ENCODE peak calls at places on chromosomes 2 and 18, in ten cellular contexts. One of them, this sample, is unnamed.

GRCh38 chr2:193349642-193350041 is 1154.9 kb upstream of the TMEFF2 start:
- DNase-seq in prostate gland: no peak
- DNase-seq in heart left ventricle: no peak
- DNase-seq in IMR-90: no peak
- DNase-seq in uterus: no peak
- DNase-seq in HepG2: no peak
- DNase-seq in testis: no peak
- DNase-seq in body of pancreas: no peak
- DNase-seq in adrenal gland: no peak
- DNase-seq in gastrocnemius medialis: no peak
- DNase-seq in this sample: no peak

GRCh38 chr2:146077156-146077555 is 1557.2 kb upstream of the ZEB2 start:
- DNase-seq in prostate gland: no peak
- DNase-seq in heart left ventricle: no peak
- DNase-seq in IMR-90: peak
- DNase-seq in uterus: no peak
- DNase-seq in HepG2: no peak
- DNase-seq in testis: no peak
- DNase-seq in body of pancreas: no peak
- DNase-seq in adrenal gland: no peak
- DNase-seq in gastrocnemius medialis: no peak
- DNase-seq in this sample: no peak

GRCh38 chr2:114201781-114202180 is 240.7 kb upstream of the DPP10 start:
- DNase-seq in prostate gland: no peak
- DNase-seq in heart left ventricle: no peak
- DNase-seq in IMR-90: no peak
- DNase-seq in uterus: no peak
- DNase-seq in HepG2: peak
- DNase-seq in testis: no peak
- DNase-seq in body of pancreas: no peak
- DNase-seq in adrenal gland: peak
- DNase-seq in gastrocnemius medialis: no peak
- DNase-seq in this sample: peak

GRCh38 chr18:22930089-22930713 is 2.9 kb upstream of the RBBP8 start:
- DNase-seq in prostate gland: peak
- DNase-seq in heart left ventricle: peak
- DNase-seq in IMR-90: peak
- DNase-seq in uterus: peak
- DNase-seq in HepG2: peak
- DNase-seq in testis: peak
- DNase-seq in body of pancreas: peak
- DNase-seq in adrenal gland: peak
- DNase-seq in gastrocnemius medialis: peak
- DNase-seq in this sample: peak

GRCh38 chr18:76995896-76996295 is 136.7 kb downstream of the MBP start:
- DNase-seq in prostate gland: no peak
- DNase-seq in heart left ventricle: no peak
- DNase-seq in IMR-90: no peak
- DNase-seq in uterus: no peak
- DNase-seq in HepG2: no peak
- DNase-seq in testis: no peak
- DNase-seq in body of pancreas: no peak
- DNase-seq in adrenal gland: no peak
- DNase-seq in gastrocnemius medialis: no peak
- DNase-seq in this sample: no peak

GRCh38 chr2:36620321-36620720 is 22.4 kb upstream of the FEZ2 start:
- DNase-seq in prostate gland: no peak
- DNase-seq in heart left ventricle: no peak
- DNase-seq in IMR-90: no peak
- DNase-seq in uterus: no peak
- DNase-seq in HepG2: no peak
- DNase-seq in testis: no peak
- DNase-seq in body of pancreas: no peak
- DNase-seq in adrenal gland: no peak
- DNase-seq in gastrocnemius medialis: no peak
- DNase-seq in this sample: no peak

GRCh38 chr18:75654928-75655745 is 227.6 kb upstream of the SMIM21 start:
- DNase-seq in prostate gland: no peak
- DNase-seq in heart left ventricle: no peak
- DNase-seq in IMR-90: no peak
- DNase-seq in uterus: peak
- DNase-seq in HepG2: no peak
- DNase-seq in testis: peak
- DNase-seq in body of pancreas: no peak
- DNase-seq in adrenal gland: no peak
- DNase-seq in gastrocnemius medialis: no peak
- DNase-seq in this sample: no peak

GRCh38 chr2:236167297-236168109 is 683 bp downstream of the GBX2 start:
- DNase-seq in prostate gland: no peak
- DNase-seq in heart left ventricle: peak
- DNase-seq in IMR-90: peak
- DNase-seq in uterus: no peak
- DNase-seq in HepG2: no peak
- DNase-seq in testis: no peak
- DNase-seq in body of pancreas: no peak
- DNase-seq in adrenal gland: no peak
- DNase-seq in gastrocnemius medialis: no peak
- DNase-seq in this sample: peak

GRCh38 chr18:61308795-61309393 is 24.3 kb upstream of the CDH20 start:
- DNase-seq in prostate gland: no peak
- DNase-seq in heart left ventricle: no peak
- DNase-seq in IMR-90: peak
- DNase-seq in uterus: no peak
- DNase-seq in HepG2: no peak
- DNase-seq in testis: no peak
- DNase-seq in body of pancreas: no peak
- DNase-seq in adrenal gland: no peak
- DNase-seq in gastrocnemius medialis: no peak
- DNase-seq in this sample: peak

GRCh38 chr2:164620873-164621760 is at the start of gene GRB14:
- DNase-seq in prostate gland: peak
- DNase-seq in heart left ventricle: peak
- DNase-seq in IMR-90: no peak
- DNase-seq in uterus: no peak
- DNase-seq in HepG2: peak
- DNase-seq in testis: peak
- DNase-seq in body of pancreas: peak
- DNase-seq in adrenal gland: peak
- DNase-seq in gastrocnemius medialis: peak
- DNase-seq in this sample: no peak

GRCh38 chr2:6822394-6822793 is 43.3 kb downstream of the CMPK2 start:
- DNase-seq in prostate gland: no peak
- DNase-seq in heart left ventricle: no peak
- DNase-seq in IMR-90: no peak
- DNase-seq in uterus: no peak
- DNase-seq in HepG2: no peak
- DNase-seq in testis: no peak
- DNase-seq in body of pancreas: no peak
- DNase-seq in adrenal gland: no peak
- DNase-seq in gastrocnemius medialis: no peak
- DNase-seq in this sample: no peak

GRCh38 chr2:11855120-11855760 is 108.8 kb downstream of the LPIN1 start:
- DNase-seq in prostate gland: no peak
- DNase-seq in heart left ventricle: no peak
- DNase-seq in IMR-90: no peak
- DNase-seq in uterus: no peak
- DNase-seq in HepG2: no peak
- DNase-seq in testis: no peak
- DNase-seq in body of pancreas: no peak
- DNase-seq in adrenal gland: no peak
- DNase-seq in gastrocnemius medialis: no peak
- DNase-seq in this sample: no peak

GRCh38 chr2:143955416-143956075 is 564.4 kb downstream of the ZEB2 start:
- DNase-seq in prostate gland: no peak
- DNase-seq in heart left ventricle: no peak
- DNase-seq in IMR-90: peak
- DNase-seq in uterus: no peak
- DNase-seq in HepG2: no peak
- DNase-seq in testis: no peak
- DNase-seq in body of pancreas: no peak
- DNase-seq in adrenal gland: no peak
- DNase-seq in gastrocnemius medialis: no peak
- DNase-seq in this sample: no peak

GRCh38 chr2:15795426-15795825 is 144.9 kb upstream of the MYCN start:
- DNase-seq in prostate gland: no peak
- DNase-seq in heart left ventricle: no peak
- DNase-seq in IMR-90: no peak
- DNase-seq in uterus: no peak
- DNase-seq in HepG2: no peak
- DNase-seq in testis: no peak
- DNase-seq in body of pancreas: no peak
- DNase-seq in adrenal gland: no peak
- DNase-seq in gastrocnemius medialis: peak
- DNase-seq in this sample: no peak

GRCh38 chr2:15792331-15792730 is 148.0 kb upstream of the MYCN start:
- DNase-seq in prostate gland: no peak
- DNase-seq in heart left ventricle: no peak
- DNase-seq in IMR-90: no peak
- DNase-seq in uterus: no peak
- DNase-seq in HepG2: no peak
- DNase-seq in testis: no peak
- DNase-seq in body of pancreas: no peak
- DNase-seq in adrenal gland: no peak
- DNase-seq in gastrocnemius medialis: no peak
- DNase-seq in this sample: no peak

GRCh38 chr2:15793078-15793913 is 147.1 kb upstream of the MYCN start:
- DNase-seq in prostate gland: no peak
- DNase-seq in heart left ventricle: no peak
- DNase-seq in IMR-90: no peak
- DNase-seq in uterus: no peak
- DNase-seq in HepG2: no peak
- DNase-seq in testis: no peak
- DNase-seq in body of pancreas: no peak
- DNase-seq in adrenal gland: no peak
- DNase-seq in gastrocnemius medialis: no peak
- DNase-seq in this sample: no peak

GRCh38 chr2:15794608-15795134 is 145.7 kb upstream of the MYCN start:
- DNase-seq in prostate gland: no peak
- DNase-seq in heart left ventricle: no peak
- DNase-seq in IMR-90: no peak
- DNase-seq in uterus: no peak
- DNase-seq in HepG2: no peak
- DNase-seq in testis: no peak
- DNase-seq in body of pancreas: no peak
- DNase-seq in adrenal gland: no peak
- DNase-seq in gastrocnemius medialis: no peak
- DNase-seq in this sample: no peak

GRCh38 chr2:15793978-15794377 is 146.4 kb upstream of the MYCN start:
- DNase-seq in prostate gland: no peak
- DNase-seq in heart left ventricle: no peak
- DNase-seq in IMR-90: no peak
- DNase-seq in uterus: no peak
- DNase-seq in HepG2: no peak
- DNase-seq in testis: no peak
- DNase-seq in body of pancreas: no peak
- DNase-seq in adrenal gland: no peak
- DNase-seq in gastrocnemius medialis: no peak
- DNase-seq in this sample: no peak
- H3K4me3 ChIP-seq in prostate gland: no peak
- H3K4me3 ChIP-seq in heart left ventricle: no peak
- H3K4me3 ChIP-seq in IMR-90: no peak
- H3K4me3 ChIP-seq in uterus: no peak
- H3K4me3 ChIP-seq in HepG2: no peak
- H3K4me3 ChIP-seq in testis: no peak
- H3K4me3 ChIP-seq in body of pancreas: no peak
- H3K4me3 ChIP-seq in adrenal gland: no peak
- H3K4me3 ChIP-seq in gastrocnemius medialis: no peak
- H3K4me3 ChIP-seq in this sample: no peak

DNA sequence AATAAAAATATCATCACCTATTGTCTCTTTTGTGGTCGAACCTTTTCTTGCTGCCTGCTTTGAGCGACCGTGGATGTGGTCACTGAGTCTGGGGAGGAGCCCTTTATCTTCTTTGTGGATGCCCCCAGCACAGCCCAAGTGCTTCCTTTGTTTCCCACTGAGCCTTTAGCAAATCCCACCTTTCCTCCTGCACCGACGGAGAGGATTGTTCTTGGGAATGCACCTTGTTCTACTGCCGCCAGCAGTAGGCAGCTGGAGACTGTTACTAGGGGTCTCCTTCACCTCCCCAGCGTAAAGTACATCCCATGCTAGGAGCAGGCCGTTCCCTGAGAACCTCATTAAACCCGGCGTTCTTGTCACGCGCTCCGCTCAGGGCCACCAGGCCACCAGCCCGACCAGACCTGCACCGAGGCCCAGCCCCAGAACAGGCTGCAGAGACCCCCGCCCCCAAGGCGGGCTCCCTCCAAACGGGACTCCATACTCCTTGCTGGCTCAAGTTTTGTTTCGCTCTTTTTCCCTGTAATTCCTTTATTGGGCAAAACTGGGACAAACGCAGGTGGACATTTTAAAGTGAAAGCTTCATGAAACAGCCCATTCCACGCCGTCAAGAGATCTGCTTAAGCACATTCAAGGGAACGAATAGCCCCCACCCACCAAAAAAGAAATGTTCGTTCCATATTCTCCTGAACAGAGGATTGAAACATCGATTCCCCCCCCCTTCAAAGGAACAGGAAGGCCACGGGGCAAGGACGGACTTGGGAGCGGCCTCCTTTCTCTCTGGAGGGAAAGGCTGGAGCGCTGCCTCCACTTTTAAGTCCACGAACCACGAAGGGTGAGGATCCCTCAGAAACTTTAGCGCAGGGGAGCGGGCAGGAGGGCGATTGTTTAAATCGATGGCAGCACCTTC is 1.1 kb upstream of the MAT2A start:
- DNase-seq in prostate gland: peak
- DNase-seq in heart left ventricle: peak
- DNase-seq in IMR-90: no peak
- DNase-seq in uterus: peak
- DNase-seq in HepG2: peak
- DNase-seq in testis: peak
- DNase-seq in body of pancreas: peak
- DNase-seq in adrenal gland: peak
- DNase-seq in gastrocnemius medialis: peak
- DNase-seq in this sample: peak
- TF ChIP-seq POLR2A in prostate gland: no peak
- TF ChIP-seq POLR2A in heart left ventricle: no peak
- TF ChIP-seq POLR2A in IMR-90: no peak
- TF ChIP-seq POLR2A in uterus: peak
- TF ChIP-seq POLR2A in HepG2: peak
- TF ChIP-seq POLR2A in testis: no peak
- TF ChIP-seq POLR2A in body of pancreas: peak
- TF ChIP-seq POLR2A in adrenal gland: no peak
- TF ChIP-seq POLR2A in gastrocnemius medialis: peak
- TF ChIP-seq POLR2A in this sample: peak

GRCh38 chr18:47901624-47902362 is 28.7 kb downstream of the SMAD2 start:
- DNase-seq in prostate gland: no peak
- DNase-seq in heart left ventricle: no peak
- DNase-seq in IMR-90: no peak
- DNase-seq in uterus: no peak
- DNase-seq in HepG2: no peak
- DNase-seq in testis: no peak
- DNase-seq in body of pancreas: no peak
- DNase-seq in adrenal gland: no peak
- DNase-seq in gastrocnemius medialis: no peak
- DNase-seq in this sample: peak
- H3K4me3 ChIP-seq in prostate gland: no peak
- H3K4me3 ChIP-seq in heart left ventricle: no peak
- H3K4me3 ChIP-seq in IMR-90: no peak
- H3K4me3 ChIP-seq in uterus: no peak
- H3K4me3 ChIP-seq in HepG2: no peak
- H3K4me3 ChIP-seq in testis: no peak
- H3K4me3 ChIP-seq in body of pancreas: no peak
- H3K4me3 ChIP-seq in adrenal gland: no peak
- H3K4me3 ChIP-seq in gastrocnemius medialis: no peak
- H3K4me3 ChIP-seq in this sample: no peak

GRCh38 chr2:65128297-65129190 is 1.4 kb downstream of the RAB1A start:
- DNase-seq in prostate gland: peak
- DNase-seq in heart left ventricle: no peak
- DNase-seq in IMR-90: peak
- DNase-seq in uterus: peak
- DNase-seq in HepG2: no peak
- DNase-seq in testis: peak
- DNase-seq in body of pancreas: peak
- DNase-seq in adrenal gland: peak
- DNase-seq in gastrocnemius medialis: peak
- DNase-seq in this sample: peak
- TF ChIP-seq POLR2A in prostate gland: no peak
- TF ChIP-seq POLR2A in heart left ventricle: no peak
- TF ChIP-seq POLR2A in IMR-90: no peak
- TF ChIP-seq POLR2A in uterus: no peak
- TF ChIP-seq POLR2A in HepG2: peak
- TF ChIP-seq POLR2A in testis: no peak
- TF ChIP-seq POLR2A in body of pancreas: no peak
- TF ChIP-seq POLR2A in adrenal gland: no peak
- TF ChIP-seq POLR2A in gastrocnemius medialis: peak
- TF ChIP-seq POLR2A in this sample: no peak

This sample was measured in NB4.